ENCODE peak calls at places on chromosomes 7 and 10, in six cellular contexts. V is breast epithelium, Q is heart left ventricle, W is heart right ventricle, H is GM12878, N is sigmoid colon. A is an unnamed sample. For H3K9me3 and H3K27me3, the result is how much of the 10 kb centered on the place peaks cover.

GRCh38 chr7:114086491-114086905 is 167.7 kb upstream of the PPP1R3A start:
- DNase-seq in N (peak), V (no peak), Q (peak), W (no peak), H (no peak), A (peak)

GRCh38 chr7:124101173-124101768 is 68.4 kb upstream of the TMEM229A start:
- DNase-seq in H (no peak), N (no peak), W (no peak), V (no peak), Q (no peak), A (peak)

GRCh38 chr10:18273039-18273438 is 132.8 kb downstream of the CACNB2 start:
- DNase-seq in H (no peak), V (no peak), Q (no peak), W (no peak), N (no peak), A (no peak)

GRCh38 chr10:21475393-21475792 is 50.1 kb downstream of the SKIDA1 start:
- DNase-seq in H (no peak), W (no peak), N (no peak), V (no peak), Q (no peak), A (no peak)

GRCh38 chr10:12934777-12935176 is 66.7 kb downstream of the CCDC3 start:
- DNase-seq in N (no peak), Q (no peak), W (no peak), V (no peak), H (no peak), A (no peak)

GRCh38 chr10:909831-910230 is 21.7 kb downstream of the LARP4B start:
- DNase-seq in W (no peak), H (no peak), Q (no peak), V (no peak), N (no peak), A (no peak)

GRCh38 chr10:10364916-10365315 is 652.8 kb upstream of the CELF2 start:
- DNase-seq in H (no peak), V (no peak), W (no peak), Q (no peak), N (no peak), A (no peak)

GRCh38 chr10:3948843-3949242 is 163.8 kb upstream of the KLF6 start:
- DNase-seq in H (no peak), N (no peak), W (no peak), Q (no peak), V (no peak), A (no peak)

GRCh38 chr7:112186300-112186699 is 19.9 kb downstream of the DOCK4 start:
- DNase-seq in N (no peak), Q (no peak), H (no peak), V (no peak), W (no peak), A (no peak)
- H3K4me3 ChIP-seq in N (no peak), Q (no peak), H (no peak), V (no peak), W (no peak), A (no peak)

DNA sequence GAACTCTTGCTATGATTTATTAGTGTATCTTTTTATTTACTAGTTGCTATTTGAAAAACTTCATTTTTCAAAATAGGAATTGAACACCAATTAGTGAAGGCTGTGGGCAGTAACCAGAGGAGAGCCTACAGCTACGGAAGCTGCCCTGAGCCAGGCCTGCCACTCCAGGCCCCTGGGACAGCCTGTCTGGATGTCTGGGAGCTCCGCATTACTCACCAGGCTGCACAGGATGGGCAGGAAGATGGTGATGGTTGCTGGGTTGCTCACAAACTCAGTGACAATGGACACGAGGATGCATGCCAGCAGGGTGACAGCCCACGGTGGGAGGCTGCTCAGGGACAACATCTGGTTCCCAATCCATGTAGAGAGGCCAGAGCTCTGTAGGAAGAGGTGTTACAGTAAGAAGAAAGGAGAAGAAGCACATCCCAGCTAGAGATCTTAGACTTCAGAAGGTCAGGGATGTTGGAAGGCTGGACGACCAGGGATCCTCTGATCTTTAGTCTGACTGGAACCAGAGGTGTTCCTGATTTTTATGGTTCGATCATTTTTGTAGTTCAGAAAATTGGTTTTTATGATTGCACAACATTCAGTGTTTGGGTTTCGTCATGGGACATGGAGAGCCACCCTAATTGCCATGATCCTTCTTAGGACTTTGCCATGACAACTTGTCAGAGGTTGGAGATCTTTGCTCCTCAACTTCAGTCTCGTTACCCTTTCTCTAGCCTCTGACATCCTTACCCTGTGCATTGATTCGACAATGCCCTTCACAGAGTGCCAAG is 23.2 kb downstream of the STMP1 start:
- DNase-seq in V (no peak), W (no peak), H (no peak), N (no peak), Q (no peak), A (no peak)
- H3K9me3 ChIP-seq in V (under half), W (under half), H (under half), N (under half), Q (under half), A (under half)

DNA sequence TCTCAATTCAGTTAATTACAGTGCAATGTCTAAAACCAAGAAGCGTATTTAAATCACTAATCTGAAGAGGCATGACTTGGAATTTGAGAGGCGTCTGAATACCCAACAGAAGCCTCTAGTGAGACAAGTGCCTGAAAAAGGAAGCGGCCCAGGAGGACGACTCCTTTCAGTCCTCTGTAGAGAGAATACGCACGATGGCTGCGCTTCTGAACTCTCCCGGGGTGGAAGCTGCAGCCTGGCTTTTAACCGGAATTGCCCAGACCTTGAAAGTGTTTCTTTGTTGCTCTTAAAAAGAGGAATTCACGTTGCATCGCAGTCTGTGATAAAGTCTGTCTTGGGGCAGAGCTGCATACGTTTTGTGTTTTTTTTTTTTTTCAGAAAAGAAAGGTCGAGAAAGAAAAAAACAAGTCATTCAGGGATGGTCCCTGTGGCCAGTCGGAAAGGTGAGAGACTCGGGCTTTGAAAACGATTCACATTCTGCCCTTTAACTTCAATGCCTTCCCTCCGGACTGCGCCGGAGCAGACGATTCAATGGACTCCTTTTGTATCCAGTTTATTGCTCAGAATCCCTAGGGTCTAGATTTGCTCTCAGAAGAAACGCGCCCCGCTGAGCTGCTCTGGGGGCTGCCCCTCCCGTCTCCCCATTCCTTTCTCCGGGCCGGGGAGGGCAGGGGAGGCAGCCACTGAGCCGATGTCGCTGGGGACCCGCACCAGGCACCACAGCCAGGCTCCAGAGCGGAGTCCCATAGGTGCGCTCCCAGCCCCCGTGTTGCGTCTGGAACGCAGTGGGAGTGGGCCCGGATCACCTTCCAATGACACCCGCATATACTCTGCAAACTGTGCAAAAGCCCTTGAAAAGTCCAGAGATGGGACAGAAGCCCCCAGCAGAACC is 994 bp upstream of the PTF1A start:
- DNase-seq in V (no peak), N (no peak), Q (no peak), H (no peak), W (no peak), A (peak)
- H3K27me3 ChIP-seq in V (under half), N (under half), Q (under half), H (under half), W (half or more), A (under half)

GRCh38 chr7:132576723-132577089 is 436 bp upstream of the PLXNA4 start:
- DNase-seq in N (no peak), H (no peak), Q (no peak), W (peak), V (no peak), A (no peak)

GRCh38 chr7:132578050-132578370 is 1.7 kb upstream of the PLXNA4 start:
- DNase-seq in H (no peak), N (no peak), W (no peak), V (no peak), Q (no peak), A (no peak)

GRCh38 chr7:132575987-132576722 is at the start of gene PLXNA4:
- DNase-seq in N (peak), V (no peak), H (no peak), W (peak), Q (peak), A (peak)

GRCh38 chr7:132578826-132579225 is 2.6 kb upstream of the PLXNA4 start:
- DNase-seq in W (no peak), Q (no peak), N (no peak), V (no peak), H (no peak), A (no peak)

DNA sequence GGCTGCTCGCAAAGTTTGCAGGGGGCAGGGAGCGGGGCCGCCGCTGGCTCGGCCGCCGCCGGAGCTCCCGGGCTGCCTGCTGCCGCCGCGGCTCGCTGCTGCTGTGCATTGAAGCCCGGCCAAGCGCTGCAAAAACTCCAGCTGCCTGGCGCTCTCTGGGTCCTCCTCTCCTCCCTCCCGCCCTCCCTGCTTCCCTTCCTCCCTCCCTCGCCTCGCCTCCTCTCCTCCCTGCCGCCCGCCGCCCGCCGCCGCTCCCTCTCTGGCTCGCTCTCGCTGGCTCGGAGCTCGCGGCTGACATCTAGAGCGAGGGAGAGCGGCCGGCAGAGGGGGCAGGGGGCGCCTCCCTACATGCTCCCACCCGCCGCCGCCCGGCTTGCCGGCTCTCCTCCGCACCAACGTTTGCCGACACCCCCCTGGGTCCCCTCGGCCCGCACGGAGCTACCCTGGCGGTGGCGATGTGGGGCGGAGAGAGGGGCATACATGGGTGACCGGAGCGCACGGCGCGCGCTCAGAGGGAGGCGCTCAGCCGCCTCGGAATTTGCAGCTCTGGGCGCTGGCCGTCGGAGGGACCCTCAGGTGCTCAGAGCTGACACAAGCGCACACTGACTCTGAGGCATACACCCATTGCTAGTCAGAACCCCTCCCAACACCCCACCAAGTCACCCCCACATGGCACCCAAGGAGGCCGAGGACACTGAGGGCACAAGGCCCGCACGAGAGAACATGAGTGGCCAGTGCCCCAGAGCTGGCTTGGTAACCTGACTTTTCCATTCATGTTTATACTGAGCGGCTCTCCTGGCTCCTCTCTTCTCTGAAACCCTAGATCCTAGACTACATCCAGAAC is 1.2 kb upstream of the PLXNA4 start:
- DNase-seq in Q (peak), W (peak), V (no peak), H (no peak), N (peak), A (peak)
- H3K4me3 ChIP-seq in Q (peak), W (peak), V (peak), H (no peak), N (peak), A (peak)

DNA sequence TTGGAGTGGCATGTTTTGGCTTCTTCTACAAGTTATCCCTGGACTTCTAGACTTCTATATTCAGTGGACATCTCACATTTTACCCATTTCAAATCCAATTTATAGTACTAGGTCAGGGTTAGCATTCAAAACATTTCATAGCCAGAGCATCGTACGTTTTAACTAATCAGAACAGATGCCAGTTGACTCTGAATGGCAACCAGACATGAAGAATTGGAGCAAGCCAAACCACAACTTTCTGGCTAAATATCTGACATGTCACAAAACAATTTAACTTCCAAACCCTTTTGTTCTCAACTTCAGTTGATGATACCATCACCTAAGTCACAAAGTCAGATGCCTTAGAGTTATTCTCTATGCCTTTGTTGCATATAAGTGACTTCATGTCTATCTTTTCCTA is 1105.7 kb downstream of the XPNPEP1 start:
- DNase-seq in N (no peak), W (no peak), Q (no peak), H (no peak), V (no peak), A (no peak)
- H3K9me3 ChIP-seq in N (under half), W (under half), Q (under half), H (under half), V (under half), A (under half)

A was measured in testis.